ENCODE peak calls at places on chromosomes 1 and 21, in six cellular contexts. L is lower leg skin; E is prostate gland; F is H7; O is naive thymus-derived CD8-positive, alpha-beta T cell; N is HFF-Myc. S is an unnamed sample.
A peak's percentile ranks its signal among the peaks of the same experiment; 100 is the strongest.

GRCh38 chr1:245588250-245588649 is 433.5 kb downstream of the KIF26B start:
- DNase-seq in L (no peak), E (no peak), F (peak; percentile 60), O (no peak), N (no peak), S (no peak)

GRCh38 chr1:162993866-162994265 is 75.3 kb upstream of the RGS4 start:
- DNase-seq in L (no peak), E (no peak), F (no peak), O (no peak), N (no peak), S (no peak)

GRCh38 chr1:25583519-25584370 is 32.8 kb upstream of the MAN1C1 start:
- DNase-seq in L (no peak), E (no peak), F (no peak), O (no peak), N (no peak), S (no peak)

GRCh38 chr1:209805341-209805781 is 581 bp downstream of the IRF6 start:
- DNase-seq in L (no peak), E (no peak), F (peak; percentile 81), O (no peak), N (no peak), S (no peak)

GRCh38 chr1:204359474-204360255 is at the start of gene PLEKHA6:
- DNase-seq in L (no peak), E (no peak), F (peak; percentile 74), O (no peak), N (no peak), S (no peak)

GRCh38 chr1:19123837-19124236 is 86.2 kb downstream of the UBR4 start:
- DNase-seq in L (no peak), E (no peak), F (no peak), O (no peak), N (no peak), S (no peak)

GRCh38 chr1:214418380-214418779 is 133.0 kb downstream of the PTPN14 start:
- DNase-seq in L (no peak), E (no peak), F (no peak), O (no peak), N (no peak), S (no peak)

GRCh38 chr1:9150582-9151290 is 21.8 kb upstream of the GPR157 start:
- DNase-seq in L (no peak), E (no peak), F (peak; percentile 13), O (no peak), N (no peak), S (no peak)

GRCh38 chr1:227546055-227546454 is 17.3 kb upstream of the ZNF678 start:
- DNase-seq in L (no peak), E (no peak), F (no peak), O (no peak), N (no peak), S (no peak)

GRCh38 chr1:162151900-162152829 is 82.7 kb downstream of the NOS1AP start:
- DNase-seq in L (no peak), E (no peak), F (no peak), O (no peak), N (no peak), S (no peak)

GRCh38 chr21:43645414-43645891 is 13.8 kb downstream of the HSF2BP start:
- DNase-seq in L (peak; percentile 87), E (peak; percentile 64), F (peak; percentile 67), O (peak; percentile 15), N (peak; percentile 35), S (peak; percentile 58)

GRCh38 chr1:234730542-234731370 is 120.8 kb upstream of the IRF2BP2 start:
- DNase-seq in L (no peak), E (no peak), F (peak; percentile 50), O (no peak), N (no peak), S (no peak)

GRCh38 chr1:5747428-5748285 is 244.6 kb downstream of the NPHP4 start:
- DNase-seq in L (no peak), E (no peak), F (no peak), O (no peak), N (no peak), S (no peak)

GRCh38 chr1:180951881-180952656 is 39.4 kb downstream of the KIAA1614 start:
- DNase-seq in L (no peak), E (no peak), F (peak; percentile 46), O (no peak), N (no peak), S (no peak)

GRCh38 chr1:146039844-146040194 is 18.3 kb upstream of the HJV start:
- DNase-seq in L (no peak), E (no peak), F (no peak), O (no peak), N (no peak), S (no peak)

GRCh38 chr1:154867841-154868610 is 2.1 kb downstream of the KCNN3 start:
- DNase-seq in L (no peak), E (no peak), F (peak; percentile 80), O (no peak), N (no peak), S (no peak)

GRCh38 chr21:14070968-14071367 is 139.8 kb downstream of the LIPI start:
- DNase-seq in L (peak; percentile 66), E (no peak), F (no peak), O (no peak), N (no peak), S (no peak)

GRCh38 chr21:41932576-41933258 is 21.1 kb downstream of the C2CD2 start:
- DNase-seq in L (no peak), E (peak; percentile 56), F (no peak), O (no peak), N (no peak), S (no peak)

GRCh38 chr1:66274634-66275033 is 259.3 kb upstream of the SGIP1 start:
- DNase-seq in L (no peak), E (no peak), F (no peak), O (no peak), N (no peak), S (no peak)

GRCh38 chr21:43341349-43342163 is 85.4 kb downstream of the SIK1 start:
- DNase-seq in L (no peak), E (no peak), F (no peak), O (no peak), N (no peak), S (no peak)

GRCh38 chr1:162065016-162065415 is 4.5 kb upstream of the NOS1AP start:
- DNase-seq in L (no peak), E (no peak), F (no peak), O (no peak), N (no peak), S (no peak)

GRCh38 chr1:174116042-174116441 is 43.3 kb upstream of the RABGAP1L start:
- DNase-seq in L (no peak), E (no peak), F (no peak), O (no peak), N (no peak), S (no peak)

GRCh38 chr1:166069390-166069789 is 97.4 kb downstream of the FAM78B start:
- DNase-seq in L (no peak), E (no peak), F (peak; percentile 26), O (no peak), N (no peak), S (no peak)

GRCh38 chr1:204563324-204563723 is 47.1 kb downstream of the MDM4 start:
- DNase-seq in L (no peak), E (no peak), F (no peak), O (no peak), N (no peak), S (no peak)

GRCh38 chr1:205849619-205850355 is at the start of gene PM20D1:
- DNase-seq in L (peak; percentile 91), E (peak; percentile 14), F (peak; percentile 82), O (peak; percentile 65), N (peak; percentile 40), S (peak; percentile 79)

GRCh38 chr1:150809651-150810050 is 1.6 kb upstream of the CTSK start:
- DNase-seq in L (peak; percentile 94), E (no peak), F (no peak), O (no peak), N (peak; percentile 71), S (no peak)

GRCh38 chr1:168243200-168243599 is 17.4 kb downstream of the SFT2D2 start:
- DNase-seq in L (no peak), E (no peak), F (no peak), O (no peak), N (no peak), S (no peak)

GRCh38 chr1:178283409-178283808 is 189.5 kb downstream of the RASAL2 start:
- DNase-seq in L (no peak), E (no peak), F (peak; percentile 80), O (no peak), N (no peak), S (no peak)

GRCh38 chr1:54230507-54231339 is 30.8 kb downstream of the MRPL37 start:
- DNase-seq in L (no peak), E (no peak), F (no peak), O (no peak), N (no peak), S (no peak)

GRCh38 chr1:221069178-221069903 is 190.1 kb downstream of the HLX start:
- DNase-seq in L (no peak), E (no peak), F (no peak), O (peak; percentile 19), N (no peak), S (no peak)

GRCh38 chr1:60298290-60298689 is 224.7 kb upstream of the C1orf87 start:
- DNase-seq in L (no peak), E (no peak), F (no peak), O (no peak), N (no peak), S (no peak)

GRCh38 chr1:82152356-82153281 is 351.9 kb downstream of the ADGRL2 start:
- DNase-seq in L (no peak), E (no peak), F (no peak), O (no peak), N (no peak), S (no peak)

GRCh38 chr1:245096330-245097066 is 58.3 kb upstream of the KIF26B start:
- DNase-seq in L (no peak), E (no peak), F (no peak), O (no peak), N (no peak), S (no peak)

GRCh38 chr1:8962812-8963669 is 17.4 kb downstream of the CA6 start:
- DNase-seq in L (no peak), E (no peak), F (peak; percentile 91), O (peak; percentile 34), N (no peak), S (no peak)